ENCODE peak calls at places on chromosomes 3 and 15, in seven cellular contexts. C is fibroblast of lung; B is CD4-positive, CD25-positive, alpha-beta regulatory T cell; I is HCT116; N is Peyer's patch; E is mammary epithelial cell; O is breast epithelium. V is an unnamed sample.

GRCh38 chr3:46660543-46661523 is 32.6 kb downstream of the ALS2CL start:
- DNase-seq in C (no peak), B (no peak), I (no peak), N (peak; percentile 32), E (peak; percentile 70), O (peak; percentile 53), V (no peak)

GRCh38 chr15:94324835-94325767 is 93.7 kb downstream of the MCTP2 start:
- DNase-seq in C (no peak), B (no peak), I (no peak), N (peak; percentile 78), E (no peak), O (no peak), V (no peak)

GRCh38 chr15:64426845-64427465 is 33.4 kb upstream of the ZNF609 start:
- DNase-seq in C (peak; percentile 37), B (peak; percentile 19), I (peak; percentile 15), N (no peak), E (no peak), O (no peak), V (no peak)

GRCh38 chr3:52056521-52056967 is at the start of gene DUSP7:
- DNase-seq in C (peak; percentile 63), B (peak; percentile 74), I (no peak), N (peak; percentile 86), E (peak; percentile 74), O (no peak), V (peak; percentile 78)

GRCh38 chr15:82848201-82848993 is 39.0 kb downstream of the WHAMM start:
- DNase-seq in C (no peak), B (no peak), I (no peak), N (no peak), E (no peak), O (peak; percentile 17), V (peak; percentile 12)

GRCh38 chr15:67411491-67411890 is 109.4 kb upstream of the C15orf61 start:
- DNase-seq in C (peak; percentile 24), B (no peak), I (no peak), N (no peak), E (no peak), O (no peak), V (no peak)

GRCh38 chr3:162491957-162492356 is 995.3 kb downstream of the OTOL1 start:
- DNase-seq in C (peak; percentile 14), B (no peak), I (no peak), N (no peak), E (no peak), O (no peak), V (no peak)

GRCh38 chr3:185561374-185561943 is 9.1 kb upstream of the LIPH start:
- DNase-seq in C (no peak), B (no peak), I (no peak), N (no peak), E (no peak), O (peak; percentile 17), V (peak; percentile 88)

GRCh38 chr3:158702815-158703481 is 29.3 kb downstream of the RARRES1 start:
- DNase-seq in C (peak; percentile 88), B (no peak), I (no peak), N (no peak), E (no peak), O (no peak), V (no peak)

GRCh38 chr3:124800511-124801374 is 70.5 kb downstream of the UMPS start:
- DNase-seq in C (peak; percentile 63), B (no peak), I (no peak), N (no peak), E (no peak), O (no peak), V (no peak)

GRCh38 chr3:62242846-62243245 is 130.5 kb downstream of the FEZF2 start:
- DNase-seq in C (no peak), B (no peak), I (no peak), N (no peak), E (no peak), O (no peak), V (no peak)

GRCh38 chr3:43873723-43874122 is 183.0 kb downstream of the ABHD5 start:
- DNase-seq in C (no peak), B (no peak), I (no peak), N (no peak), E (no peak), O (no peak), V (no peak)

GRCh38 chr3:106068386-106068785 is 199.6 kb upstream of the CBLB start:
- DNase-seq in C (no peak), B (no peak), I (no peak), N (no peak), E (no peak), O (no peak), V (no peak)

GRCh38 chr3:138394156-138394555 is 40.3 kb upstream of the ESYT3 start:
- DNase-seq in C (no peak), B (no peak), I (no peak), N (no peak), E (no peak), O (no peak), V (no peak)

GRCh38 chr15:89836255-89837133 is 21.8 kb upstream of the ANPEP start:
- DNase-seq in C (peak; percentile 97), B (no peak), I (no peak), N (no peak), E (peak; percentile 86), O (peak; percentile 66), V (no peak)

GRCh38 chr3:47515864-47516319 is 2.4 kb upstream of the ELP6 start:
- DNase-seq in C (no peak), B (no peak), I (no peak), N (no peak), E (no peak), O (no peak), V (no peak)

GRCh38 chr3:160061525-160061924 is 72.9 kb downstream of the IL12A start:
- DNase-seq in C (no peak), B (no peak), I (no peak), N (no peak), E (no peak), O (no peak), V (no peak)

GRCh38 chr15:32747886-32748285 is 30.1 kb downstream of the GREM1 start:
- DNase-seq in C (peak; percentile 56), B (no peak), I (no peak), N (no peak), E (no peak), O (no peak), V (no peak)

GRCh38 chr3:97389883-97390282 is 374.7 kb upstream of the ARL6 start:
- DNase-seq in C (no peak), B (no peak), I (no peak), N (no peak), E (no peak), O (no peak), V (no peak)

GRCh38 chr3:50334339-50335075 is 6.1 kb downstream of the RASSF1 start:
- DNase-seq in C (no peak), B (no peak), I (no peak), N (no peak), E (no peak), O (no peak), V (no peak)

GRCh38 chr3:50337175-50337861 is 3.3 kb downstream of the RASSF1 start:
- DNase-seq in C (peak; percentile 99), B (peak; percentile 88), I (peak; percentile 97), N (peak; percentile 100), E (peak; percentile 99), O (peak; percentile 99), V (peak; percentile 100)

GRCh38 chr3:50333744-50334328 is 5.8 kb upstream of the TUSC2 start:
- DNase-seq in C (peak; percentile 44), B (no peak), I (no peak), N (no peak), E (no peak), O (no peak), V (no peak)

GRCh38 chr3:50338989-50339388 is 1.6 kb downstream of the RASSF1 start:
- DNase-seq in C (no peak), B (no peak), I (no peak), N (no peak), E (no peak), O (no peak), V (no peak)

DNA sequence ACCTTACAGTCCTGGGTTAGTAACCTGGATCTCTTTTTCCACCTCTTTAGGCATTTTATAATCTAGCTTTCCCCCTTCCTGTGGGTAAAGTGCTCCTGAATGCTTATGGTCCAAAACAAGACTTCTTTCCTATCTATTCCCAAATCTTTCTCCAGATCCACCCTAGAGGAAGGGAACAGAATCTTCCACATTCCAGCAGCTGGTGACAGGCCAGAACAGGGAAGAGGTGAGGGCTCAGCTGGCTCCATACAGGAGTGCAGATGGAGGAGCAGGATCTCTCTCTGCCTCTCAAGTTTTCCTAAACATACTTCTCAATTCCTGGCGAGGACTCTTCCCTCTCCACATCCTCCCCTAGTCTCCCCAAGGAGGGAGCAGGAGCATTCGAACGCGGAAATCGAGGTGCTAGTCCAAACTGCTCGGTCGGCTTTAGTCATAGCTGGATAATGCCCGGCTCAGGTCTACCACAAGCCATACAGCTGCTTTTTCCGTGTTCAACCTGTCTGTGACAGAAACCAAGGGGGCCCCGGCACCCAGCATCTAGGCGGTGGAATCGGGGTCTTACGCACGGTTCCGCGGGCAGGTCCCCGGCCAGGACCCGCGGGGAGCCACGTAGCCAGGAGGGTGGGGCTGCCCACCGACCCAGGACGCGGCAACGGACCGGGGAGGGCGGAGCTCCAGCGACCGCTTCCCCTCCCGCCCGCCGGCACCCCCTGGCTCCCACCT is 4.0 kb downstream of the RASSF1 start:
- DNase-seq in C (peak; percentile 31), B (no peak), I (no peak), N (no peak), E (peak; percentile 49), O (no peak), V (no peak)
- H3K4me1 ChIP-seq in C (peaks cover 20% of the 10 kb centered on the region), B (peaks cover 75% of the 10 kb centered on the region), I (peaks cover 65% of the 10 kb centered on the region), N (peaks cover 9% of the 10 kb centered on the region), E (peaks cover 36% of the 10 kb centered on the region), O (peaks cover 19% of the 10 kb centered on the region), V (peaks cover 70% of the 10 kb centered on the region)

GRCh38 chr3:130748520-130748919 is 1.9 kb upstream of the PIK3R4 start:
- DNase-seq in C (no peak), B (no peak), I (no peak), N (no peak), E (no peak), O (no peak), V (no peak)
- H3K4me1 ChIP-seq in C (no peaks in the 10 kb centered on the region), B (peaks cover 25% of the 10 kb centered on the region), I (peaks cover 17% of the 10 kb centered on the region), N (no peaks in the 10 kb centered on the region), E (peaks cover 18% of the 10 kb centered on the region), O (peaks cover 8% of the 10 kb centered on the region), V (peaks cover 11% of the 10 kb centered on the region)

GRCh38 chr15:29935296-29936020 is 113.2 kb upstream of the TJP1 start:
- DNase-seq in C (no peak), B (no peak), I (no peak), N (peak; percentile 73), E (no peak), O (no peak), V (no peak)

GRCh38 chr15:29934251-29934650 is 112.0 kb upstream of the TJP1 start:
- DNase-seq in C (peak; percentile 72), B (no peak), I (no peak), N (no peak), E (peak; percentile 76), O (no peak), V (no peak)

GRCh38 chr15:29937956-29938355 is 115.7 kb upstream of the TJP1 start:
- DNase-seq in C (peak; percentile 72), B (no peak), I (no peak), N (no peak), E (peak; percentile 71), O (no peak), V (no peak)

GRCh38 chr15:29936353-29937049 is 114.2 kb upstream of the TJP1 start:
- DNase-seq in C (peak; percentile 46), B (no peak), I (no peak), N (no peak), E (peak; percentile 75), O (no peak), V (no peak)

GRCh38 chr15:29933043-29933442 is 110.8 kb upstream of the TJP1 start:
- DNase-seq in C (no peak), B (no peak), I (no peak), N (no peak), E (no peak), O (no peak), V (no peak)
- H3K4me1 ChIP-seq in C (peaks cover 15% of the 10 kb centered on the region), B (no peaks in the 10 kb centered on the region), I (peaks cover 35% of the 10 kb centered on the region), N (no peaks in the 10 kb centered on the region), E (peaks cover 42% of the 10 kb centered on the region), O (no peaks in the 10 kb centered on the region), V (no peaks in the 10 kb centered on the region)

GRCh38 chr3:82202254-82202653 is 440.8 kb upstream of the GBE1 start:
- DNase-seq in C (no peak), B (no peak), I (no peak), N (no peak), E (no peak), O (no peak), V (no peak)
- H3K4me1 ChIP-seq in C (no peaks in the 10 kb centered on the region), B (no peaks in the 10 kb centered on the region), I (no peaks in the 10 kb centered on the region), N (no peaks in the 10 kb centered on the region), E (no peaks in the 10 kb centered on the region), O (no peaks in the 10 kb centered on the region), V (no peaks in the 10 kb centered on the region)